ENCODE peak calls at places on chromosomes 7 and 10, in eight cellular contexts. Q is AG20443; N is progenitor cell of endocrine pancreas; Y is HT1080; L is NCI-H1694; U is stimulated activated CD4-positive, alpha-beta T cell treated with anti-CD3 and anti-CD28 coated beads, Interleukin-4, amount 100 ng/mL, for 48 hours; T is colonic mucosa; B is left ventricle myocardium inferior. Z is an unnamed sample.

GRCh38 chr10:110863956-110864355 is 7.8 kb upstream of the PDCD4 start:
- DNase-seq in Q (no peak), N (no peak), Y (no peak), L (no peak), U (no peak), T (no peak), B (no peak), Z (no peak)

GRCh38 chr7:24548390-24548789 is 24.9 kb upstream of the PALS2 start:
- DNase-seq in Q (no peak), N (no peak), Y (no peak), L (no peak), U (no peak), T (no peak), B (no peak), Z (no peak)

GRCh38 chr10:101139421-101139911 is 8.4 kb downstream of the TLX1 start:
- DNase-seq in Q (peak), N (no peak), Y (no peak), L (no peak), U (no peak), T (no peak), B (no peak), Z (no peak)

GRCh38 chr10:77571490-77571889 is 66.1 kb downstream of the KCNMA1 start:
- DNase-seq in Q (no peak), N (no peak), Y (no peak), L (peak), U (no peak), T (peak), B (no peak), Z (no peak)

GRCh38 chr7:29013062-29013461 is 54.9 kb upstream of the TRIL start:
- DNase-seq in Q (no peak), N (no peak), Y (no peak), L (no peak), U (no peak), T (no peak), B (no peak), Z (no peak)

GRCh38 chr7:14846405-14846804 is 56.1 kb downstream of the DGKB start:
- DNase-seq in Q (no peak), N (no peak), Y (no peak), L (no peak), U (no peak), T (no peak), B (no peak), Z (no peak)

GRCh38 chr10:78924319-78925003 is 144.3 kb upstream of the ZMIZ1 start:
- DNase-seq in Q (no peak), N (no peak), Y (no peak), L (no peak), U (no peak), T (no peak), B (no peak), Z (no peak)

GRCh38 chr7:33757563-33758165 is 147.7 kb upstream of the BMPER start:
- DNase-seq in Q (no peak), N (no peak), Y (peak), L (peak), U (peak), T (peak), B (no peak), Z (peak)

GRCh38 chr7:118289476-118289875 is 65.0 kb downstream of the ANKRD7 start:
- DNase-seq in Q (no peak), N (no peak), Y (no peak), L (no peak), U (no peak), T (no peak), B (no peak), Z (no peak)

GRCh38 chr7:84847790-84848189 is 339.1 kb downstream of the SEMA3D start:
- DNase-seq in Q (no peak), N (no peak), Y (no peak), L (no peak), U (no peak), T (no peak), B (no peak), Z (no peak)

GRCh38 chr10:78902815-78903214 is 166.0 kb upstream of the ZMIZ1 start:
- DNase-seq in Q (no peak), N (peak), Y (no peak), L (no peak), U (no peak), T (peak), B (no peak), Z (no peak)

GRCh38 chr10:130571674-130572073 is 435.5 kb downstream of the GLRX3 start:
- DNase-seq in Q (no peak), N (no peak), Y (no peak), L (no peak), U (no peak), T (no peak), B (no peak), Z (no peak)

GRCh38 chr10:5965266-5965665 is 12.1 kb downstream of the IL15RA start:
- DNase-seq in Q (no peak), N (no peak), Y (no peak), L (no peak), U (no peak), T (peak), B (no peak), Z (no peak)

GRCh38 chr10:33193867-33194521 is 140.5 kb downstream of the NRP1 start:
- DNase-seq in Q (peak), N (no peak), Y (no peak), L (no peak), U (no peak), T (peak), B (no peak), Z (peak)

GRCh38 chr10:20976891-20977684 is 80.0 kb upstream of the NEBL start:
- DNase-seq in Q (no peak), N (no peak), Y (no peak), L (no peak), U (no peak), T (no peak), B (no peak), Z (no peak)

GRCh38 chr7:76315372-76315771 is 12.9 kb downstream of the HSPB1 start:
- DNase-seq in Q (no peak), N (no peak), Y (no peak), L (no peak), U (no peak), T (peak), B (no peak), Z (no peak)